ENCODE peak calls at places on chromosomes 16 and 17, in four cellular contexts. T is WTC11, S is K562, G is HepG2. M is an unnamed sample.

GRCh38 chr16:31472559-31473203 is 729 bp downstream of the TGFB1I1 start:
- DNase-seq in T (peak; percentile 93), S (peak; percentile 86), G (peak; percentile 58), M (no peak)

GRCh38 chr17:18129041-18129502 is 20.5 kb downstream of the MYO15A start:
- DNase-seq in T (no peak), S (no peak), G (no peak), M (no peak)

GRCh38 chr16:79728048-79728922 is 127.7 kb upstream of the MAF start:
- DNase-seq in T (no peak), S (no peak), G (no peak), M (no peak)

GRCh38 chr16:20898938-20899502 is 1.1 kb downstream of the DCUN1D3 start:
- DNase-seq in T (no peak), S (no peak), G (peak; percentile 56), M (no peak)

GRCh38 chr17:41987642-41988041 is 21.0 kb downstream of the CNP start:
- DNase-seq in T (no peak), S (no peak), G (no peak), M (no peak)

GRCh38 chr17:57739402-57740224 is 5.5 kb downstream of the CCDC182 start:
- DNase-seq in T (no peak), S (peak; percentile 44), G (peak; percentile 53), M (no peak)

GRCh38 chr17:50207792-50208567 is 6.5 kb upstream of the COL1A1 start:
- DNase-seq in T (peak; percentile 34), S (no peak), G (no peak), M (no peak)

GRCh38 chr17:8726951-8727555 is 17.6 kb downstream of the CCDC42 start:
- DNase-seq in T (no peak), S (no peak), G (no peak), M (no peak)

GRCh38 chr17:45241315-45242011 is 19.8 kb downstream of the FMNL1 start:
- DNase-seq in T (peak; percentile 79), S (no peak), G (no peak), M (no peak)

GRCh38 chr16:27795992-27796614 is 246.2 kb downstream of the KATNIP start:
- DNase-seq in T (peak; percentile 85), S (peak; percentile 35), G (peak; percentile 51), M (no peak)

GRCh38 chr16:66204761-66205160 is 161.7 kb upstream of the CDH5 start:
- DNase-seq in T (no peak), S (no peak), G (no peak), M (no peak)

GRCh38 chr17:61770752-61771533 is 92.4 kb downstream of the BRIP1 start:
- DNase-seq in T (no peak), S (no peak), G (no peak), M (no peak)

GRCh38 chr17:44761932-44762810 is 3.4 kb downstream of the ADAM11 start:
- DNase-seq in T (no peak), S (no peak), G (no peak), M (no peak)

GRCh38 chr16:81237282-81237681 is 1.2 kb upstream of the BCO1 start:
- DNase-seq in T (no peak), S (no peak), G (no peak), M (no peak)

GRCh38 chr16:71628810-71629209 is 2.8 kb downstream of the MARVELD3 start:
- DNase-seq in T (no peak), S (no peak), G (no peak), M (no peak)

GRCh38 chr16:78364501-78364900 is 265.0 kb downstream of the WWOX start:
- DNase-seq in T (no peak), S (no peak), G (no peak), M (no peak)

GRCh38 chr16:67296422-67296821 is 17.1 kb downstream of the PLEKHG4 start:
- DNase-seq in T (no peak), S (no peak), G (no peak), M (no peak)

GRCh38 chr16:87200637-87201036 is 116.6 kb downstream of the C16orf95 start:
- DNase-seq in T (no peak), S (no peak), G (no peak), M (no peak)

GRCh38 chr16:3060339-3061127 is 4.9 kb upstream of the IL32 start:
- DNase-seq in T (no peak), S (no peak), G (no peak), M (no peak)

GRCh38 chr17:45900723-45901415 is 6.5 kb downstream of the MAPT start:
- DNase-seq in T (no peak), S (no peak), G (no peak), M (no peak)

GRCh38 chr17:21301593-21302550 is 17.4 kb downstream of the MAP2K3 start:
- DNase-seq in T (no peak), S (no peak), G (no peak), M (no peak)

GRCh38 chr17:76556759-76557367 is 17.0 kb downstream of the PRCD start:
- DNase-seq in T (no peak), S (no peak), G (peak; percentile 53), M (no peak)

GRCh38 chr17:65514541-65514940 is 46.9 kb downstream of the AXIN2 start:
- DNase-seq in T (no peak), S (no peak), G (no peak), M (no peak)

GRCh38 chr17:49872776-49873377 is 25.0 kb upstream of the TAC4 start:
- DNase-seq in T (no peak), S (no peak), G (no peak), M (no peak)

GRCh38 chr16:24075929-24076716 is 180.0 kb upstream of the CACNG3 start:
- DNase-seq in T (no peak), S (peak; percentile 62), G (no peak), M (peak; percentile 21)

GRCh38 chr17:9817086-9817485 is 4.8 kb downstream of the GSG1L2 start:
- DNase-seq in T (peak; percentile 59), S (no peak), G (no peak), M (no peak)

GRCh38 chr17:28942925-28943324 is 8.4 kb downstream of the PHF12 start:
- DNase-seq in T (no peak), S (no peak), G (no peak), M (no peak)

GRCh38 chr17:27650836-27651235 is 19.8 kb downstream of the LGALS9 start:
- DNase-seq in T (no peak), S (no peak), G (no peak), M (no peak)

GRCh38 chr17:7587420-7587786 is 2.5 kb downstream of the SOX15 start:
- DNase-seq in T (no peak), S (no peak), G (no peak), M (no peak)

GRCh38 chr17:7589204-7589868 is 558 bp downstream of the SOX15 start:
- DNase-seq in T (peak; percentile 91), S (no peak), G (no peak), M (no peak)

GRCh38 chr17:7586673-7587419 is 3.0 kb downstream of the SOX15 start:
- DNase-seq in T (peak; percentile 45), S (peak; percentile 64), G (peak; percentile 62), M (no peak)

GRCh38 chr17:7588553-7589203 is 1.2 kb downstream of the SOX15 start:
- DNase-seq in T (no peak), S (no peak), G (no peak), M (no peak)

DNA sequence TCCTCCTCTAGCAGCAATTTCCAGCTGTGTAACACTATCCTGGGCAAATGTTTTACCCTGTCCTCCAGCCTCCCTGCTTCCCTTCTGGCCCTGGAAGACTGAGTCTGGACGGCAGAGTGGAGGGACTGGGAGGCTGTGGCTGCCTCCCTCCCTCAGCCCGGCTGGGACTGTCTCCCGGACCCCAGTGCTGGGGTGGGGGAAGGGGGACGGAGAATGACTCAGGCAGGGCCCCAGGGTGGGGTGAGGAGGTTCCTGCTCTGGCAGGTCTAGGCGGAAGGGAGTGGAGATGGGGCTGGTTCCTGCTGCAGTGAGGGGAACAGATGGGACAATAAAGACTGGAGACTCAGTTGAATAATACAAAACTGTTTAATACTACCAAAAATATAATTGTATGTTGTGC is 2.1 kb downstream of the SOX15 start:
- DNase-seq in T (no peak), S (peak; percentile 75), G (no peak), M (no peak)
- TF ChIP-seq CREM in T (no peak), S (no peak), G (no peak), M (no peak)

DNA sequence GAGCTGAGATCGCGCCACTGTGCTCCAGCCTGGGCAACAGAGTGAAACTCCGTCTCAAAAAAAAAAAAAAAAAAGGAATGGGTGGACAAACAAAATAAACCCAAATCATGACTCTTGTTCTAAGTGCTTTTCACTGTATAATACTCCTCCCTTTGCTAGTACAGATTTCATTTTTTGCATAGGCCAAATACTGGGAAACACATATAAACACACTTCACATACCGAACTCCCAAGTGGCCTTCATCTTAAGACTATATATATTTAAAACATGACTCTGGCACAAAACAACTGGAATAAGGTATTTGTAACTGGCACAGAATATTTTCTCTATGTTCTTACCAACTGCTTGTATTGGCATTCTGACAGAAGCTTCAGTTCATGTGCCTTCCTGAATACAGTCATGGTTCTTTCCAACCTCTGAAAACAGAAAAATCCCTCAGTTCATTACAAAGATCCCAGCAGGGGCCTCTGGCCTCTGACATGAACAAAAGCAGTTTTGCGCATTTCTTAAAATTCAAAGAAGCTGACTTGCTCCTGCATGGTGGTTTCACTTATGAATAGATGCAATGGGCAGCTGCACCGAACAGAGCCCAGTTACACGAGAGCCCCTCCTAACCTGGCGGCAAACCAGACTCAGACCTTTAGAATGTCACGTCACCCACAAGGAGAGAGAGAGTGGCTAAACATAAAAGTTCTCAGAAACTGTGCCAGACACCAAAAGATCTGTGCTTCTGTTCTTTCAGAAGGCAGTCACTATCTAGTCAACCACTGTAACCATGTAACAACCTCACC is 19.1 kb upstream of the COPRS start:
- DNase-seq in T (no peak), S (no peak), G (no peak), M (no peak)
- TF ChIP-seq CREM in T (no peak), S (no peak), G (no peak), M (no peak)

DNA sequence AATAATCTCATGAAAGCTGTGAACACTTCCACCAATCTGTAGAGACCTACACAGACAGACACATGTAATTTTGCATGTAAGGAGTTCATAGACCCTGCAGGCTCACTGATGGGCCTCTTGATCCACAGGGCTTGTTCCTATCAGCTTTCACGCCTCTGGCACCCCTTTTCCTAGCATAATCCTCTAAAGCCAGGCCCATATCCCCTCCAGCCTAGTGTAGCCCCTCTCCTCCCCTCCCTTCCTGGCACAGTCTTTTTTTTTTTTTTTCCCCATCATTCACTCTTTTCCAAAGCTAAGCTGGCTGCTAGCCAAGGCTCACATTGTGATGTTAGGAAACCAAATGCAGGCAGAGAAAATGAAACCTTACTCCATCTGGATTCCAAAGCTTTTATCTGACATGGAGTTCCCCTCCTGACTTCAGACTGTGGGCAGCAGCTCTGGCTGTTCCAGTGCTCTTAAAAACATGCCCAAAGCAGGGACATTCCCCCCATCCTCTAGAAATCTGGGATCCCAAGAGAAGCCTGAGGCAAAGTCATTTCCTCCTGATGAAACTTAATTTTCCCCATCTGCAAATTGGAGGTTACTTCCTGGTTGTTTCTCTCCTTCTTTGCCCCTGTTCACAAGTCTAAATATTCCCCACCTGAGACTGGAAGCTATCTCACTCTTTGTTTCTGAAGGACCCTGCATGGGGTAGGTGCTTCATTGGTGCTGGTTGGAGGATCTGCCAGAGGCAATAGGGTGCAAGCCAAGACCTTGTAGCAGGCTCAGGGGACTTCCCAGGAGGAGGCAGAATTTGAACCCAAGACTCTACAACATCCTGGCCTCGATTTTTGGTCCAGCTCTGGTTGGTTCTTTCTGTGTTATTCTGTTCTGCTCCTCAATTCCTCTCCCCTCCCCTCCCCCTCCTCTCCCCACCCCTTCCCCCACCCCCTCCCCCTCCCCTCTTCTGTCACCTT is 9.9 kb upstream of the CCL5 start:
- DNase-seq in T (no peak), S (no peak), G (no peak), M (no peak)
- TF ChIP-seq CREM in T (no peak), S (no peak), G (no peak), M (no peak)

DNA sequence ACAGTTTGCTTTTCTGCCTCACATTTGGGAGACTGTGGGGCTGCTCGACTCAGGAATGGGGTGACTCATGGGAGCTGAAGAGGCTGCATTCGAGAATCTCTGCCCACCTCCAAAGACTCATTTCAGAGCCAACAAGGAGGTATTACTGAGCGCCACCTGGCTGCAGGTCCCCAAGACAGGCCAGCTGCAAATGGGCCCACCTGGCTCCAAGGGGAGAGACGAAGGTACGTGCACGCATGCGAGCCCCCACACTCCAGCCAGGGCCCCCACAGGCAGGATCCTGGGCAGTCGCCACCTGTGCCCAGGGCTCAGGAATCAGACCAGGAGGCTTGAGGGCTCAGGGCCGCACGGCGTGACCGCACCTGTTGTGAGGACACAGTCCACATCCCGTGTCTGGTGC is 6.0 kb downstream of the HAGHL start:
- DNase-seq in T (no peak), S (no peak), G (no peak), M (no peak)
- TF ChIP-seq CREM in T (no peak), S (no peak), G (no peak), M (no peak)

M was measured in GM12878.